ENCODE peak calls at places on chromosomes 7 and 10, in eight cellular contexts. L is A673; E is RWPE2; Y is heart left ventricle; Q is CD8-positive, alpha-beta memory T cell; G is thoracic aorta; P is dorsolateral prefrontal cortex; M is adrenal gland. X is an unnamed sample.

GRCh38 chr10:77463967-77464745 is 173.5 kb downstream of the KCNMA1 start:
- DNase-seq in L (no peak), E (no peak), Y (no peak), Q (no peak), G (no peak), P (no peak), M (no peak), X (no peak)

GRCh38 chr10:92076722-92077121 is 153.2 kb downstream of the BTAF1 start:
- DNase-seq in L (no peak), E (no peak), Y (no peak), Q (no peak), G (no peak), P (no peak), M (no peak), X (no peak)

GRCh38 chr7:130887182-130888016 is 153.4 kb upstream of the KLF14 start:
- DNase-seq in L (peak; percentile 71), E (no peak), Y (no peak), Q (no peak), G (no peak), P (no peak), M (no peak), X (peak; percentile 64)

GRCh38 chr7:71990138-71990462 is 422.0 kb downstream of the CALN1 start:
- DNase-seq in L (no peak), E (no peak), Y (no peak), Q (no peak), G (no peak), P (no peak), M (no peak), X (no peak)

GRCh38 chr7:70193514-70193913 is 595.2 kb downstream of the AUTS2 start:
- DNase-seq in L (peak; percentile 39), E (no peak), Y (no peak), Q (no peak), G (no peak), P (no peak), M (no peak), X (no peak)

GRCh38 chr7:132393789-132394261 is 182.4 kb downstream of the PLXNA4 start:
- DNase-seq in L (no peak), E (no peak), Y (peak; percentile 44), Q (no peak), G (no peak), P (no peak), M (peak; percentile 57), X (no peak)

GRCh38 chr10:31769564-31769963 is 159.1 kb downstream of the ARHGAP12 start:
- DNase-seq in L (no peak), E (no peak), Y (no peak), Q (no peak), G (no peak), P (no peak), M (no peak), X (no peak)

GRCh38 chr7:127751723-127752448 is 99.9 kb downstream of the SND1 start:
- DNase-seq in L (no peak), E (no peak), Y (no peak), Q (no peak), G (no peak), P (no peak), M (no peak), X (no peak)

DNA sequence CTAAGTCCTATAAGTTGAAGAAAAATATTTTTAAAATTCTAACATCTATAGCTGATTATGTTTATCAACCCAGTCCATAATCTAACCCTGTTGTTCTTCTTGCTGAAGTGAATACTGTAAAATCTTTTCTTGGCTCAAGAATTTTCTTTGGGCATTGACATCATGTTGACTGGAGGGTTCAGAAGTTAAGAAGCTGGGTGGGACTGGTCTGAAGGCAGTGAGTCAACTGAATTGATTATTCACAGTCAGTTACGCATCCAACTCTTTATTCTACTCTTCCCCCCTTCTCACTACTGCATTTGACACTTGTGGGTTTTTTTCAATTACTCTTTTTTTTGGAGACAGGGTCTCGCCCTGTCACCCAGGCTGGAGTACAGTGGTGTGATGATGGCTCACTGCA is 31.0 kb downstream of the DENND2A start:
- DNase-seq in L (no peak), E (no peak), Y (no peak), Q (no peak), G (no peak), P (no peak), M (no peak), X (no peak)
- H3K27ac ChIP-seq in L (no peak overlapping the region), E (no peak overlapping the region), Y (peak overlapping the region; percentile 15), Q (no peak overlapping the region), G (no peak overlapping the region), P (no peak overlapping the region), M (no peak overlapping the region), X (no peak overlapping the region)

GRCh38 chr7:100888529-100888987 is 957 bp downstream of the UFSP1 start:
- DNase-seq in L (peak; percentile 24), E (no peak), Y (no peak), Q (no peak), G (no peak), P (no peak), M (no peak), X (no peak)

GRCh38 chr7:100887955-100888481 is 1.5 kb downstream of the UFSP1 start:
- DNase-seq in L (no peak), E (no peak), Y (no peak), Q (no peak), G (no peak), P (no peak), M (no peak), X (no peak)

GRCh38 chr7:100886936-100887185 is 2.7 kb downstream of the UFSP1 start:
- DNase-seq in L (no peak), E (no peak), Y (no peak), Q (no peak), G (no peak), P (no peak), M (no peak), X (no peak)

GRCh38 chr7:100886142-100886935 is 3.2 kb downstream of the UFSP1 start:
- DNase-seq in L (no peak), E (no peak), Y (no peak), Q (no peak), G (no peak), P (no peak), M (no peak), X (no peak)

DNA sequence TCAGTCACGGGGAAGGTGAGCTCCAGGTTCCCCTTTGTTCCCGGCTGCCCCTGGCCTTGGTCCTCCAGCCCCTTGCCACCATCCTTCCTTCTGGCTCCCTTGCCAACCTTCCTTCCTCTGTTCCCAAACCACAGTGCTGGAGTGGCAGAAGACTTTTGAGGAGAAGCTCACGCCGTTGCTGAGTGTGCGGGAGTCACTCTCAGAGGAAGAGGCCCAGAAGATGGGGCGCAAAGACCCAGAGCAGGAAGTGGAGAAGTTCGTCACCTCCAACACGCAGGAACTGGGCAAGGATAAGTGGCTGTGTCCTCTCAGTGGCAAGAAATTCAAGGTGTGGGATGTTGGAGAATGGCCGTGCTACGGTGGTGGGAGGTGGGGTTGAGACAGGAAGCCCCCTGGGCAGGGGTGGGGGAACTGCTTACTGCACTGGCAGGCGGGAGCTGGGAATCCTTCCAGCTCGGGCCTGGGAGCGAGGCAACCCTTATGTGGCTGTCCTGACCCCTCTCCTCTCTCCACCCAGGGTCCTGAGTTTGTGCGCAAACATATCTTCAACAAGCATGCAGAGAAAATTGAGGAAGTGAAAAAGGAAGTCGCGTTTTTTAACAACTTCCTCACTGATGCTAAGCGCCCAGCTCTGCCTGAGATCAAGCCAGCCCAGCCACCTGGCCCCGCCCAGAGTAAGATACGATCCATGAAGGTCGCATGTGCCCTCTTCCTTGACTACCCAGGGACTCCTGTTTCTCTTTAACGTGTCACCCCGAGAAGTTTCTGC is 2.1 kb downstream of the UFSP1 start:
- DNase-seq in L (peak; percentile 52), E (no peak), Y (no peak), Q (peak; percentile 52), G (no peak), P (no peak), M (no peak), X (no peak)
- H3K4me3 ChIP-seq in L (no peak overlapping the region), E (no peak overlapping the region), Y (no peak overlapping the region), Q (peak overlapping the region; percentile 74), G (no peak overlapping the region), P (no peak overlapping the region), M (no peak overlapping the region), X (no peak overlapping the region)

GRCh38 chr10:49184642-49185111 is 3.5 kb downstream of the TMEM273 start:
- DNase-seq in L (no peak), E (no peak), Y (no peak), Q (no peak), G (no peak), P (no peak), M (no peak), X (peak; percentile 24)

GRCh38 chr10:49185213-49185612 is 3.0 kb downstream of the TMEM273 start:
- DNase-seq in L (no peak), E (no peak), Y (no peak), Q (no peak), G (no peak), P (no peak), M (no peak), X (no peak)

GRCh38 chr10:49186613-49187012 is 1.6 kb downstream of the TMEM273 start:
- DNase-seq in L (no peak), E (no peak), Y (no peak), Q (no peak), G (no peak), P (no peak), M (no peak), X (no peak)

GRCh38 chr10:49182776-49183175 is 5.4 kb downstream of the TMEM273 start:
- DNase-seq in L (no peak), E (no peak), Y (no peak), Q (no peak), G (no peak), P (no peak), M (no peak), X (no peak)

GRCh38 chr10:49183596-49184542 is 4.3 kb downstream of the TMEM273 start:
- DNase-seq in L (no peak), E (no peak), Y (no peak), Q (no peak), G (no peak), P (no peak), M (no peak), X (no peak)
- H3K27ac ChIP-seq in L (no peak overlapping the region), E (no peak overlapping the region), Y (no peak overlapping the region), Q (peak overlapping the region; percentile 43), G (no peak overlapping the region), P (no peak overlapping the region), M (no peak overlapping the region), X (no peak overlapping the region)

GRCh38 chr10:3047622-3047995 is 19.7 kb upstream of the PFKP start:
- DNase-seq in L (no peak), E (no peak), Y (no peak), Q (no peak), G (no peak), P (no peak), M (no peak), X (no peak)

GRCh38 chr10:3046941-3047621 is 20.3 kb upstream of the PFKP start:
- DNase-seq in L (no peak), E (no peak), Y (no peak), Q (no peak), G (no peak), P (no peak), M (no peak), X (no peak)

GRCh38 chr10:3043512-3044368 is 23.6 kb upstream of the PFKP start:
- DNase-seq in L (peak; percentile 90), E (no peak), Y (peak; percentile 54), Q (no peak), G (no peak), P (no peak), M (peak; percentile 68), X (no peak)

GRCh38 chr10:3046210-3046779 is 21.1 kb upstream of the PFKP start:
- DNase-seq in L (no peak), E (no peak), Y (no peak), Q (no peak), G (no peak), P (no peak), M (no peak), X (no peak)

DNA sequence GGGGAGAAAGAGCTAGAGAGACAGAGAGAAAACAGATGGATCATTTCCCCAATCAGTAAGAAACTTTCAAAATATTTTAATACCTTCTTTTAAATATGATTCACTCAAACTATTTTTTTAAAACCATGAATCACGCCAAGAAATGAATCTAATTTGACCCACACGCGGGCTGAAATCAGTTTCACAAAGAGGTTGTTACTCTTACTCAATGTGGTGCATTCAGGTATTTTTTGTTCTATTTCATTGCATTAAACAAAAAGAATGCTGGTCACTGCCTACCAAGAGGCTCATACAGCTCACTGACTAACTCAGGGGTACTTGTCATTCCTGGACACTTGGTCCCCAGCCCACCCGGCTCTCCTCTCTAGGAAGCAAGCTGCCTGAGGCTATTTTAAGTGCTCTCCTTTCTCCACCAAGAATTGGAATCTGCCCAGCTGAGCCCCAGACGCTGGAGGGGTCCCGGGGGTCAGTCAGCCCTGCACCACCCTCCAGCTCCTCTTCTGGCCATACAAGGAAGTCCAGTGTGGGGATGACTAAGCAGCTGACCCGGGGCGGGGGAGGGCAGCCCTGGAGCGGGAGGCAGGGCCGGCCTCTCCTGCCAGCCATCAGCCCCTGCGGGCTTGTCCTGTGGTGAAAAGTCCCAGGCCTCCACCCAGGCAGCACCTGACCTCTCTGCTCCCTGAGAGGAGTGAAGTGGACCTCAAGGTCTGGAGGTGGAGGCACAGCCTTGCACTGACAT is 21.7 kb upstream of the PFKP start:
- DNase-seq in L (no peak), E (no peak), Y (peak; percentile 74), Q (no peak), G (no peak), P (no peak), M (peak; percentile 62), X (no peak)
- H3K4me3 ChIP-seq in L (no peak overlapping the region), E (no peak overlapping the region), Y (no peak overlapping the region), Q (no peak overlapping the region), G (peak overlapping the region; percentile 59), P (no peak overlapping the region), M (no peak overlapping the region), X (no peak overlapping the region)